ENCODE peak calls at places on chromosomes 6 and 20, in seven cellular contexts. T, N, E, L, Z, H and K are unnamed samples.

GRCh38 chr6:170099387-170099786 is 191.5 kb downstream of the DLL1 start:
- DNase-seq in T (no peak), N (no peak), E (no peak), L (no peak), Z (no peak), H (no peak), K (no peak)

GRCh38 chr6:136060759-136061158 is 189.4 kb downstream of the MTFR2 start:
- DNase-seq in T (no peak), N (no peak), E (no peak), L (no peak), Z (no peak), H (no peak), K (no peak)

GRCh38 chr6:122734529-122735203 is 44.9 kb upstream of the FABP7 start:
- DNase-seq in T (no peak), N (no peak), E (no peak), L (no peak), Z (no peak), H (no peak), K (no peak)

GRCh38 chr6:135351635-135352034 is 145.9 kb downstream of the AHI1 start:
- DNase-seq in T (no peak), N (no peak), E (no peak), L (no peak), Z (no peak), H (no peak), K (no peak)

GRCh38 chr6:50831216-50831615 is 12.5 kb downstream of the TFAP2B start:
- DNase-seq in T (no peak), N (no peak), E (no peak), L (no peak), Z (no peak), H (no peak), K (no peak)

GRCh38 chr6:166104107-166104506 is 63.5 kb downstream of the TBXT start:
- DNase-seq in T (peak; percentile 42), N (no peak), E (no peak), L (no peak), Z (no peak), H (peak; percentile 9), K (no peak)

GRCh38 chr6:167652701-167653095 is 174.0 kb upstream of the AFDN start:
- DNase-seq in T (no peak), N (no peak), E (no peak), L (no peak), Z (no peak), H (no peak), K (no peak)

GRCh38 chr20:41135187-41135887 is 2.0 kb upstream of the PLCG1 start:
- DNase-seq in T (peak; percentile 46), N (peak; percentile 67), E (peak; percentile 67), L (peak; percentile 72), Z (no peak), H (no peak), K (no peak)

GRCh38 chr6:52893221-52893620 is 16.3 kb downstream of the GSTA3 start:
- DNase-seq in T (no peak), N (no peak), E (no peak), L (no peak), Z (no peak), H (no peak), K (no peak)

GRCh38 chr6:148599967-148600426 is 146.8 kb upstream of the UST start:
- DNase-seq in T (no peak), N (no peak), E (no peak), L (no peak), Z (no peak), H (no peak), K (no peak)

GRCh38 chr6:159163901-159164370 is 5.3 kb upstream of the FNDC1 start:
- DNase-seq in T (peak; percentile 83), N (no peak), E (no peak), L (no peak), Z (no peak), H (peak; percentile 68), K (no peak)

GRCh38 chr20:8800089-8800488 is 268.8 kb upstream of the PLCB4 start:
- DNase-seq in T (no peak), N (no peak), E (no peak), L (no peak), Z (no peak), H (no peak), K (no peak)

GRCh38 chr20:51584116-51584515 is 41.6 kb upstream of the NFATC2 start:
- DNase-seq in T (no peak), N (no peak), E (no peak), L (no peak), Z (no peak), H (no peak), K (no peak)

GRCh38 chr6:36061236-36061635 is 33.6 kb downstream of the MAPK14 start:
- DNase-seq in T (no peak), N (no peak), E (no peak), L (no peak), Z (no peak), H (no peak), K (no peak)

GRCh38 chr20:47727909-47728361 is 57.3 kb downstream of the SULF2 start:
- DNase-seq in T (no peak), N (no peak), E (no peak), L (no peak), Z (no peak), H (no peak), K (no peak)

GRCh38 chr6:165223736-165224135 is 85.7 kb downstream of the C6orf118 start:
- DNase-seq in T (no peak), N (no peak), E (no peak), L (no peak), Z (no peak), H (no peak), K (no peak)

GRCh38 chr6:95294047-95294446 is 283.3 kb upstream of the MANEA start:
- DNase-seq in T (no peak), N (no peak), E (no peak), L (no peak), Z (no peak), H (no peak), K (no peak)

GRCh38 chr20:6140947-6141346 is 18.1 kb upstream of the FERMT1 start:
- DNase-seq in T (no peak), N (no peak), E (peak; percentile 33), L (no peak), Z (no peak), H (no peak), K (peak; percentile 10)

GRCh38 chr6:34302929-34303328 is 54.1 kb upstream of the SMIM29 start:
- DNase-seq in T (no peak), N (no peak), E (no peak), L (no peak), Z (no peak), H (no peak), K (no peak)

GRCh38 chr6:34304164-34304563 is 55.4 kb upstream of the SMIM29 start:
- DNase-seq in T (no peak), N (no peak), E (no peak), L (no peak), Z (no peak), H (no peak), K (no peak)

GRCh38 chr6:34301408-34301807 is 52.6 kb upstream of the SMIM29 start:
- DNase-seq in T (peak; percentile 97), N (no peak), E (no peak), L (no peak), Z (no peak), H (peak; percentile 59), K (peak; percentile 9)

GRCh38 chr6:34298941-34299340 is 50.1 kb upstream of the SMIM29 start:
- DNase-seq in T (no peak), N (no peak), E (no peak), L (no peak), Z (no peak), H (no peak), K (no peak)

DNA sequence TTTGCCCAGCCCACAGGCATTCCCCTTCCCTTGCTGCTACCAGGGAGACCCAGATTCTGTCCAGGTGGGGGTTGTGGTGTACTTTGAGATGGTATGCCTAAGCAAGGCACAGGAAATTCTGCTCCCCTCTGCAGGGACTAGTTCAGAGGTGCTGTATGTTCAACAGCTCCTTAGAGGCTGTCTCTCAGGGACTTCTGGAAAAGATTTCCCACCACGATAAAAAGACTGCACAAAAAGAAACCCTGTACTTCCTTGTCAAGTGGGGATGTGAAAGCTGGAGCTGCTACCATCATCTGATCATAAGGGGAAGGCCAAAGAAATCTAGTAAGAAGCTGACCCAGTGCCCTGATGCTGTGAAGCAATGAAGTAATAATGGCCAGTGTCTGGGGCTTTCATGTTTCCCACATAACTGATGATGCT is 51.5 kb upstream of the SMIM29 start:
- DNase-seq in T (no peak), N (no peak), E (no peak), L (no peak), Z (no peak), H (no peak), K (no peak)
- TF ChIP-seq CTCF in T (no peak), N (no peak), E (no peak), L (no peak), Z (no peak), H (no peak), K (no peak)

GRCh38 chr6:74273541-74273940 is 577.5 kb downstream of the CD109 start:
- DNase-seq in T (no peak), N (no peak), E (no peak), L (no peak), Z (no peak), H (no peak), K (no peak)

GRCh38 chr6:74268821-74269600 is 573.0 kb downstream of the CD109 start:
- DNase-seq in T (no peak), N (no peak), E (no peak), L (no peak), Z (no peak), H (no peak), K (no peak)

DNA sequence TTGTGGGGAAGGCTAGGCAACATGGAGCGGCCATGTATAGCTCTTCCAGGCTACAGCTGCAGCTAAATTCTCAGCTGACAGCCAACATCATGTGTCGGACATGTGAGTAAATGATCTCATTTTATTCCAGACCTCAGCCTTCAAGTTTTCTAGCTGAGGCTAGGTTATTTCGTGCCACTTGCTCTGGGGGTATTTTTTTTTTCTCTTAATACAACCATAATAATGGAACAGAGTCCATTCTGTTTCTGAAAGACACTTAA is 573.5 kb downstream of the CD109 start:
- DNase-seq in T (no peak), N (no peak), E (no peak), L (no peak), Z (no peak), H (no peak), K (no peak)
- TF ChIP-seq CTCF in T (no peak), N (no peak), E (no peak), L (no peak), Z (no peak), H (no peak), K (no peak)

DNA sequence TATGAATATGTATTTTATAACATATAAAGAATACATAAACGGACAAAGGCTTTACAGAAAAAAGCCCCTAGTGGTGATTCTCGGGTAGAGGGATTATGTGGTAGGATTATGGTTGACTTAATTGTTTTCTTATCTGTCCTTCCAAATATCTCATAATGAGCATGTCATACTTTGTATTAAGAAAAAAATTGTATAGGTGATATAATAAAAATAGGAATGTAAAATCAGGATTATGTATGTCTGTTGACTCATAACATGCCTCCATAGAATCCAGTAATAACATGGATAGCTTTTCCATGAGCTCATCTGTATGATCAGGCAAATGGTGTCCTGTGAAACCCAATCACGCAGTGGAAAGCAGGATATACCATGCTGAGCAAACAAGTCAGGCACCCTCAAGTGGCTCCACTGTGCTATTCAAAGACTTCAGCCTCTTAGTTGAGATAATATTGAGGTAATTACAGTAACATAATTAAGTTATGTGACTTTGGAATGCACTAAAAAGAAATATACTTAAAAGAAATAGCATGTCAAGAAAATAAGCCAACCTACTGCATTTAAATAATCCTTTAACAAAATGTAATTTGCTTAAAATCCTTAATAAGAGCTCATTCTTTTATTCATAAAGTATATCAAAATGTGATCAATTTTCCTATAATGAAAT is 39.6 kb upstream of the PRELID3B start:
- DNase-seq in T (peak; percentile 4), N (peak; percentile 64), E (no peak), L (no peak), Z (no peak), H (no peak), K (peak; percentile 54)
- TF ChIP-seq CTCF in T (peak; percentile 35), N (peak; percentile 36), E (no peak), L (peak; percentile 64), Z (peak; percentile 22), H (peak; percentile 38), K (peak; percentile 75)

GRCh38 chr20:7459123-7459522 is 481.1 kb downstream of the HAO1 start:
- DNase-seq in T (peak; percentile 85), N (peak; percentile 2), E (no peak), L (no peak), Z (no peak), H (no peak), K (no peak)
- TF ChIP-seq CTCF in T (no peak), N (no peak), E (no peak), L (no peak), Z (no peak), H (no peak), K (no peak)